ENCODE peak calls at places on chromosome 2, in eight cellular contexts. H is posterior vena cava; P is stimulated activated CD8-positive, alpha-beta memory T cell treated with anti-CD3 and anti-CD28 coated beads, Interleukin-4, amount 100 ng/mL, for 24 hours; S is Daoy; D is brain microvascular endothelial cell; W is T follicular helper cell; M is aorta; R is psoas muscle. T is an unnamed sample.

GRCh38 chr2:80651435-80651834 is 346.9 kb upstream of the LRRTM1 start:
- DNase-seq in D (no peak), W (no peak), R (no peak), M (no peak), P (no peak), S (no peak), H (no peak), T (no peak)

GRCh38 chr2:147855977-147856376 is 11.1 kb downstream of the ACVR2A start:
- DNase-seq in S (no peak), M (no peak), W (no peak), P (no peak), R (no peak), D (no peak), H (no peak), T (no peak)

GRCh38 chr2:241803387-241804325 is 5.3 kb upstream of the NEU4 start:
- DNase-seq in W (no peak), S (peak; percentile 54), D (peak; percentile 23), M (peak; percentile 66), P (peak; percentile 27), H (peak; percentile 86), R (peak; percentile 83), T (no peak)

GRCh38 chr2:69975853-69976462 is 14.5 kb upstream of the ASPRV1 start:
- DNase-seq in W (no peak), H (peak; percentile 83), R (no peak), S (no peak), M (no peak), D (no peak), P (no peak), T (no peak)

GRCh38 chr2:203870481-203870880 is 2.9 kb downstream of the CTLA4 start:
- DNase-seq in D (no peak), R (no peak), H (no peak), S (no peak), M (no peak), P (no peak), W (no peak), T (no peak)

GRCh38 chr2:239019193-239019581 is 171.3 kb downstream of the TWIST2 start:
- DNase-seq in R (no peak), D (no peak), S (no peak), M (no peak), H (peak; percentile 67), P (no peak), W (no peak), T (no peak)

GRCh38 chr2:152655880-152656279 is 61.4 kb downstream of the PRPF40A start:
- DNase-seq in R (no peak), W (no peak), M (no peak), D (no peak), P (no peak), S (no peak), H (no peak), T (no peak)

GRCh38 chr2:130150181-130151144 is 5.6 kb upstream of the CCDC74B start:
- DNase-seq in W (no peak), H (peak; percentile 51), D (no peak), M (no peak), P (no peak), S (no peak), R (no peak), T (no peak)

GRCh38 chr2:56523815-56524214 is 340.0 kb downstream of the CCDC85A start:
- DNase-seq in M (no peak), H (no peak), P (no peak), D (no peak), R (no peak), S (peak; percentile 4), W (no peak), T (no peak)

GRCh38 chr2:128466377-128467175 is 147.9 kb upstream of the HS6ST1 start:
- DNase-seq in W (no peak), S (no peak), R (peak; percentile 88), P (no peak), D (no peak), M (peak; percentile 86), H (no peak), T (peak; percentile 48)

GRCh38 chr2:155546715-155547555 is 785.6 kb downstream of the NR4A2 start:
- DNase-seq in D (no peak), S (peak; percentile 4), P (no peak), H (no peak), R (no peak), W (no peak), M (no peak), T (no peak)

GRCh38 chr2:142824756-142825155 is 52.7 kb upstream of the KYNU start:
- DNase-seq in W (no peak), S (no peak), D (no peak), M (no peak), P (no peak), H (no peak), R (no peak), T (no peak)

GRCh38 chr2:38032946-38033345 is 43.0 kb downstream of the CYP1B1 start:
- DNase-seq in P (no peak), R (no peak), D (no peak), H (no peak), W (no peak), S (no peak), M (no peak), T (no peak)